ENCODE peak calls at places on chromosome 14, in four cellular contexts. H is aorta, S is lower lobe of right lung, E is IMR-90. V is an unnamed sample.

GRCh38 chr14:50520947-50521815 is 11.2 kb downstream of the MAP4K5 start:
- DNase-seq in S (no peak), H (no peak), E (peak; percentile 95), V (no peak)

GRCh38 chr14:39218171-39218769 is 15.4 kb upstream of the MIA2 start:
- DNase-seq in E (peak; percentile 14), S (no peak), H (no peak), V (no peak)

GRCh38 chr14:88166616-88167015 is 156.5 kb downstream of the KCNK10 start:
- DNase-seq in S (no peak), H (no peak), E (peak; percentile 11), V (no peak)

GRCh38 chr14:100438678-100439592 is 115.8 kb downstream of the SLC25A47 start:
- DNase-seq in S (peak; percentile 64), E (peak; percentile 89), H (no peak), V (no peak)

GRCh38 chr14:59829941-59830734 is 40.4 kb downstream of the RTN1 start:
- DNase-seq in E (no peak), S (no peak), H (no peak), V (no peak)

GRCh38 chr14:55434805-55435174 is 5.6 kb downstream of the TBPL2 start:
- DNase-seq in E (no peak), H (no peak), S (no peak), V (no peak)

GRCh38 chr14:66360526-66360925 is 125.6 kb upstream of the CCDC196 start:
- DNase-seq in H (no peak), S (no peak), E (no peak), V (no peak)

GRCh38 chr14:65495196-65495595 is 82.7 kb downstream of the FUT8 start:
- DNase-seq in S (no peak), H (no peak), E (peak; percentile 46), V (no peak)

GRCh38 chr14:67269338-67270060 is 28.3 kb downstream of the PALS1 start:
- DNase-seq in H (no peak), E (peak; percentile 87), S (no peak), V (no peak)

GRCh38 chr14:50762001-50762930 is 68.7 kb downstream of the NIN start:
- DNase-seq in E (peak; percentile 94), S (no peak), H (no peak), V (no peak)

GRCh38 chr14:101492716-101493115 is 68.6 kb upstream of the DIO3 start:
- DNase-seq in H (peak; percentile 67), S (peak; percentile 28), E (no peak), V (no peak)

GRCh38 chr14:93214598-93214997 is 7.5 kb downstream of the UBR7 start:
- DNase-seq in E (no peak), H (no peak), S (no peak), V (no peak)

GRCh38 chr14:61765225-61765943 is 3.2 kb downstream of the SNAPC1 start:
- DNase-seq in E (no peak), H (no peak), S (no peak), V (no peak)

GRCh38 chr14:24921903-24922302 is 128.0 kb downstream of the STXBP6 start:
- DNase-seq in S (no peak), E (peak; percentile 60), H (no peak), V (no peak)

GRCh38 chr14:60349663-60350365 is 100.8 kb downstream of the PPM1A start:
- DNase-seq in S (no peak), H (no peak), E (peak; percentile 56), V (peak; percentile 86)

GRCh38 chr14:104421892-104422291 is 157.7 kb upstream of the C14orf180 start:
- DNase-seq in H (peak; percentile 62), S (no peak), E (no peak), V (no peak)

GRCh38 chr14:65164068-65164824 is 61.9 kb upstream of the MAX start:
- DNase-seq in E (peak; percentile 61), H (no peak), S (no peak), V (peak; percentile 56)

GRCh38 chr14:28751467-28752058 is 15.0 kb upstream of the FOXG1 start:
- DNase-seq in E (peak; percentile 49), S (no peak), H (no peak), V (peak; percentile 48)

GRCh38 chr14:75258079-75258802 is 20.4 kb upstream of the FOS start:
- DNase-seq in S (peak; percentile 66), H (no peak), E (peak; percentile 59), V (no peak)

GRCh38 chr14:73753043-73753886 is 39.1 kb upstream of the PNMA1 start:
- DNase-seq in E (no peak), H (peak; percentile 80), S (no peak), V (peak; percentile 96)

GRCh38 chr14:66140213-66140918 is 345.8 kb upstream of the CCDC196 start:
- DNase-seq in S (no peak), E (no peak), H (no peak), V (peak; percentile 2)

GRCh38 chr14:75306917-75307699 is 28.5 kb downstream of the FOS start:
- DNase-seq in H (no peak), S (no peak), E (peak; percentile 19), V (peak; percentile 44)

GRCh38 chr14:23403139-23403438 is 5.0 kb downstream of the MYH6 start:
- DNase-seq in H (no peak), S (no peak), E (no peak), V (no peak)

GRCh38 chr14:66379116-66379515 is 107.1 kb upstream of the CCDC196 start:
- DNase-seq in E (no peak), H (no peak), S (no peak), V (no peak)

GRCh38 chr14:24207625-24208024 is 2.1 kb downstream of the TSSK4 start:
- DNase-seq in E (no peak), H (no peak), S (no peak), V (no peak)

GRCh38 chr14:90649096-90649495 is 167.1 kb downstream of the TTC7B start:
- DNase-seq in E (peak; percentile 61), H (no peak), S (no peak), V (no peak)

GRCh38 chr14:23513005-23513412 is 38.6 kb downstream of the ZFHX2 start:
- DNase-seq in S (no peak), H (no peak), E (no peak), V (no peak)

GRCh38 chr14:55518391-55518790 is 61.6 kb upstream of the KTN1 start:
- DNase-seq in E (peak; percentile 38), H (no peak), S (no peak), V (no peak)

DNA sequence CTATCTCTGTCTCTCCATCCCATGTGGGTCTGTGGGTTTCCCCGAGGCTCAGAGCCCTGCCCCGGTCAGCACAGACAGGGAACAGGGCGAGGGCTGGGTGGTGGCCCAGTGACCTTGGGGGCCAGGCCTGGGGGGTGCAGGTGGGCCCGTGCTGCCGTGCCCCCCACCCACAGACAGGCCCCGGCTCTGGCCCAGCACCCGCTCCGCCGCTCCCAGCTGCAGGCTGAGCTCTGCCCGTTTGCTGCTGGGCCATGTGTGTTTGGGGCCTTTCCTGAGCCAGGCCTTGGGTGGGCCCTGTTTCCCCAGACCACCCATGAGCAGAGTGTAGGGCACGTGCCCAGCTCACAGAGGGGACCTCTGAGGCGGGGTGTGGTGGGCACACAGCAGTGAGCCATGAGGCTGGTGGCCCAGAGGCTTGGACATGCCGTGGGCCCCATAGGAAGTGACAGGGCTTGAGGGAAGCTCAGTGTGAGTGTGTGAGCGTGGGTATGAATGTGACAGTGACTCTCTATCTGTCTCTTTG is 51.0 kb downstream of the TMEM121 start:
- DNase-seq in S (no peak), H (peak; percentile 71), E (no peak), V (no peak)
- H3K4me3 ChIP-seq in S (no peak overlapping the region), H (no peak overlapping the region), E (no peak overlapping the region), V (no peak overlapping the region)

DNA sequence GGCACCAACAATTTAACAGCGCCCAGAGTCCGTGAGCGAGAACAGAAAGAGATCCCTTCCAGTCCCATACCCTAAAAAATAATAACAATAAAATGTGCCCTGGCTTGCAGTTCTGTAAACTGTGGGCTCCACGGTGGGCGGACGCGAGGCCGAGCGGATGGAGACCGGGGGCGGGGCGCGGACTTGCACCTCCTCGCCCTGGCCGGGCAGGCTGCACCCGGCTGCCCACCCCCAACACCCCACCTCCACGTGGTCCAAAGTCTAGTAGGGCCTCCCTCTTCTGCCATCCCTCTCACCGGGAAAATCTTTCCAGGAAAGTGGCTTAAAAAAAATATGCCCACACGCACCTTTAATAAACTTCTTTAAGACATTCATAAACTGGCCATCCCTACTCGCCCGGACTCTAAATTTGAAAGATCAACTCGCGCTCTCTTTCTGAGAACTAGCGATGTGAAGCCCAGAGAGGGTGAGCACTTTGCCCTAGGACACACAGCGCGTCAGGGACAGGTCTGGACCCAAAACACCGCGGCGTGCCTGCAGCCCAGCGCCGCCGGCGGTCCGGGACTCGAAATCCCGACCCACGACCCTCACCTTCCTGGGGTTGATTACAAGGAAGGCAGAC is 1.8 kb upstream of the BCL11B start:
- DNase-seq in E (no peak), H (no peak), S (no peak), V (no peak)
- H3K4me3 ChIP-seq in E (no peak overlapping the region), H (no peak overlapping the region), S (peak overlapping the region; percentile 42), V (peak overlapping the region; percentile 57)

DNA sequence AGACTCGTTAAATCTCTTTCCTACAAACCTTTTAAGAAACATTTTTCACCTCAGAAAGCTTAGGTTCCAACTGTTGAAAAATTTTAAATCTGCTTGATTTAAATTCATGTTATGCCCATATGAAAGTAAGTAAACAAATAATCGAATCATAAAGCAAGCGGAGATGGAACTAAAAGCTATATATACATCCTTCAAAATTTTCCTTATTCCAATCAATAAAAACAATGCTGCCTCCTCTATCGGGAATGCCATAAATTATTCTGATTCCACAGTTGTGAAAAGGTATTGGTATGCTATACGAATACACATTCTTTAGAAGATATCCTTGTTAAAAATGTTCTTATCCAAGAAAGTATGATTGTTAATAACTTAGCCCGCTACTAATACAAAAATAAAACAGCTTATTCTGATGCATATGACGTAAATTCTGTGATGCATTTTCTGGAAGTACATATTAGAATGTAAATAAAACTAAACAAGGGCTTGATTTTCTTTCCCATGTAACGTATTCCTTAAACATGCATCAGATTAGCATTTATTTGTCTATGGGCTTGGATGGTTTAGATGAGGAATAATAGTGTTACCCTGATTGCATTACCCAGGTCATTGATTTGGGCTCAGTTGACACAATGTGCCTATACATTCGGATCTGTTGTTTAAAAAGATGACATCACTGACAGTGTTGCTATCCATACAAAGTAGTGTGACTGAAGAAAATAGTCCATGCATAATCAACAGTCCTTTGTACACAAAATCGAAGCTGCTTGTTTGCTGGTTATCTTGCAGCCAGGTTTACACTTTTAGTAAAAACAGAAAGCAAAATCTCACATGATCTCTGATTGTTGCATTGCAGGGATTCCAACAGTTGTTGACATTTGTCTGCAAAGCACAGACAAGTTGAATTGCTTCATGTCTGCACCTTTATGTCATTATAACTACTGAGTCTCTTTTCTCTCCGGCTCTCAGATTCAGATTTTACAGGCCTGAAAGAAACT is 656 bp upstream of the DTD2 start:
- DNase-seq in H (no peak), E (no peak), S (no peak), V (no peak)
- H3K4me3 ChIP-seq in H (peak overlapping the region; percentile 27), E (no peak overlapping the region), S (peak overlapping the region; percentile 79), V (peak overlapping the region; percentile 88)

GRCh38 chr14:71208702-71209357 is 301.6 kb downstream of the PCNX1 start:
- DNase-seq in H (no peak), S (no peak), E (no peak), V (no peak)

GRCh38 chr14:71209888-71210287 is 302.6 kb downstream of the PCNX1 start:
- DNase-seq in S (no peak), E (no peak), H (no peak), V (no peak)

GRCh38 chr14:71212093-71212492 is 304.8 kb downstream of the PCNX1 start:
- DNase-seq in S (no peak), E (no peak), H (no peak), V (no peak)

GRCh38 chr14:71214241-71214640 is 307.0 kb downstream of the PCNX1 start:
- DNase-seq in S (no peak), H (no peak), E (no peak), V (no peak)

DNA sequence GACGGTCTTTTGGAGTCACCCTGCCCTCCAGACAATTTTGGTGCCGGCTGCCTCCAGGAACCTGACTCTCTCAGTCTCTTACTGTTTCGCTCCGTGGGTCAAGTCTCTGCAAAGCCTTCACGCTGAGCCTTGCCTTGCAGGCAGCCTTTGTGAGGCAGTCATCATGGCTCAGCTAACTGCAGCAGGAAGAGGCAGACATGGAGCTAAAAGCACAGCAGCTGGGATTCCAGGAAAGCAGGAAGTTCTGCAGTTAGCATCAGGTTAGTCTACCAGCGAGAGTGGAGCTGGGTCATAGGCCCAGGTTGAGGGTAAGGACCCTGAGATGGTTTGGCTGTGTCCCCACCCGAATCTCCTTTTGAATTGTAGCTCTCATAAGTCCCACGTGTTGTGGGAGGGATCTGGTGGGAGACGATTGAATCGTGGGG is 305.4 kb downstream of the PCNX1 start:
- DNase-seq in H (no peak), S (no peak), E (peak; percentile 10), V (no peak)
- H3K4me3 ChIP-seq in H (no peak overlapping the region), S (no peak overlapping the region), E (no peak overlapping the region), V (no peak overlapping the region)